ENCODE peak calls at places on chromosome 21, in five cellular contexts. L, H, P, M and Y are unnamed samples.

GRCh38 chr21:45003331-45004058 is 63.7 kb downstream of the SLX9 start:
- DNase-seq in L (peak; percentile 10), M (no peak), P (no peak), H (no peak), Y (peak; percentile 12)

GRCh38 chr21:45982758-45983731 is 1.5 kb downstream of the COL6A1 start:
- DNase-seq in L (peak; percentile 52), M (no peak), H (peak; percentile 47), P (no peak), Y (peak; percentile 12)

GRCh38 chr21:36188081-36188681 is 31.6 kb downstream of the DOP1B start:
- DNase-seq in H (peak; percentile 90), P (no peak), M (peak; percentile 77), L (no peak), Y (peak; percentile 95)

GRCh38 chr21:36966066-36966845 is at the start of gene HLCS:
- DNase-seq in L (peak; percentile 65), P (peak; percentile 36), M (peak; percentile 78), H (peak; percentile 77), Y (peak; percentile 60)

GRCh38 chr21:44495641-44496040 is 40.3 kb downstream of the LRRC3 start:
- DNase-seq in H (no peak), M (no peak), L (no peak), P (no peak), Y (no peak)

GRCh38 chr21:46560568-46561447 is 44.1 kb downstream of the S100B start:
- DNase-seq in P (no peak), L (no peak), H (no peak), M (no peak), Y (no peak)

GRCh38 chr21:44949161-44950015 is 9.6 kb downstream of the SLX9 start:
- DNase-seq in L (peak; percentile 92), P (peak; percentile 76), M (peak; percentile 86), H (peak; percentile 90), Y (peak; percentile 94)

GRCh38 chr21:44706026-44706705 is 5.2 kb downstream of the TSPEAR start:
- DNase-seq in P (no peak), M (no peak), L (no peak), H (no peak), Y (no peak)

GRCh38 chr21:45301521-45302081 is 13.9 kb upstream of the POFUT2 start:
- DNase-seq in H (no peak), P (no peak), M (no peak), L (no peak), Y (no peak)

GRCh38 chr21:25573409-25574206 is 33.7 kb downstream of the MRPL39 start:
- DNase-seq in M (no peak), L (no peak), H (no peak), P (peak; percentile 99), Y (no peak)

GRCh38 chr21:37903396-37903795 is 12.9 kb downstream of the KCNJ6 start:
- DNase-seq in L (no peak), H (no peak), P (no peak), M (no peak), Y (no peak)

GRCh38 chr21:46157396-46157986 is 2.1 kb upstream of the FTCD start:
- DNase-seq in P (no peak), M (no peak), H (no peak), L (peak; percentile 10), Y (no peak)

GRCh38 chr21:26572668-26573381 is at the start of gene CYYR1:
- DNase-seq in P (no peak), M (no peak), L (no peak), H (peak; percentile 46), Y (no peak)

GRCh38 chr21:36461918-36462486 is 17.9 kb downstream of the CLDN14 start:
- DNase-seq in L (no peak), H (peak; percentile 76), P (no peak), M (peak; percentile 66), Y (no peak)

GRCh38 chr21:35508389-35508888 is 459.3 kb upstream of the RUNX1 start:
- DNase-seq in H (peak; percentile 58), L (no peak), P (peak; percentile 65), M (peak; percentile 80), Y (peak; percentile 42)

GRCh38 chr21:41931041-41931451 is 22.8 kb downstream of the C2CD2 start:
- DNase-seq in L (no peak), M (no peak), P (no peak), H (no peak), Y (no peak)

GRCh38 chr21:34020934-34021553 is 52.3 kb upstream of the MRPS6 start:
- DNase-seq in M (no peak), P (no peak), H (no peak), L (no peak), Y (no peak)

GRCh38 chr21:37257967-37258877 is 8.9 kb downstream of the VPS26C start:
- DNase-seq in M (peak; percentile 59), H (peak; percentile 85), P (peak; percentile 36), L (peak; percentile 69), Y (peak; percentile 54)

GRCh38 chr21:46606427-46606813 is 1.5 kb upstream of the S100B start:
- DNase-seq in L (no peak), P (no peak), M (no peak), H (no peak), Y (no peak)

GRCh38 chr21:22561946-22562345 is 1563.7 kb downstream of the NCAM2 start:
- DNase-seq in M (no peak), L (no peak), P (no peak), H (no peak), Y (no peak)

GRCh38 chr21:36664678-36665022 is 34.3 kb upstream of the SIM2 start:
- DNase-seq in M (no peak), L (no peak), H (no peak), P (no peak), Y (peak; percentile 69)

GRCh38 chr21:25980710-25981109 is 189.9 kb downstream of the APP start:
- DNase-seq in M (no peak), L (no peak), P (no peak), H (no peak), Y (no peak)

GRCh38 chr21:44398499-44398898 is 45.1 kb downstream of the TRPM2 start:
- DNase-seq in P (no peak), L (no peak), H (no peak), M (no peak), Y (no peak)

GRCh38 chr21:42225571-42226155 is 6.7 kb downstream of the ABCG1 start:
- DNase-seq in H (no peak), P (no peak), M (no peak), L (no peak), Y (no peak)

GRCh38 chr21:45872902-45873301 is 108.7 kb upstream of the COL6A1 start:
- DNase-seq in L (no peak), H (no peak), P (no peak), M (no peak), Y (no peak)

GRCh38 chr21:45411810-45412206 is 6.8 kb downstream of the COL18A1 start:
- DNase-seq in L (peak; percentile 24), M (no peak), P (no peak), H (no peak), Y (no peak)

GRCh38 chr21:45385549-45386050 is 19.4 kb upstream of the COL18A1 start:
- DNase-seq in M (no peak), H (peak; percentile 40), P (no peak), L (no peak), Y (no peak)

GRCh38 chr21:46078984-46079356 is 18.9 kb upstream of the COL6A2 start:
- DNase-seq in P (no peak), H (no peak), M (no peak), L (no peak), Y (peak; percentile 17)

GRCh38 chr21:33026878-33027400 is 1.2 kb downstream of the OLIG2 start:
- DNase-seq in H (no peak), P (peak; percentile 12), L (no peak), M (no peak), Y (no peak)

GRCh38 chr21:15171546-15171945 is 106.7 kb upstream of the NRIP1 start:
- DNase-seq in H (no peak), P (no peak), L (no peak), M (no peak), Y (no peak)
- H3K27me3 ChIP-seq in H (no peaks in the 10 kb centered on the region), P (no peaks in the 10 kb centered on the region), L (no peaks in the 10 kb centered on the region), M (no peaks in the 10 kb centered on the region), Y (no peaks in the 10 kb centered on the region)

GRCh38 chr21:39388811-39389155 is 39.9 kb upstream of the HMGN1 start:
- DNase-seq in L (no peak), H (no peak), P (no peak), M (no peak), Y (no peak)

GRCh38 chr21:39386194-39386593 is 37.3 kb upstream of the HMGN1 start:
- DNase-seq in P (no peak), H (peak; percentile 65), M (peak; percentile 28), L (peak; percentile 63), Y (no peak)

GRCh38 chr21:39387461-39388037 is 38.7 kb upstream of the HMGN1 start:
- DNase-seq in P (peak; percentile 81), L (peak; percentile 95), M (peak; percentile 89), H (peak; percentile 95), Y (peak; percentile 89)

GRCh38 chr21:39386899-39387298 is 38.0 kb upstream of the HMGN1 start:
- DNase-seq in H (no peak), M (no peak), L (peak; percentile 28), P (no peak), Y (no peak)

DNA sequence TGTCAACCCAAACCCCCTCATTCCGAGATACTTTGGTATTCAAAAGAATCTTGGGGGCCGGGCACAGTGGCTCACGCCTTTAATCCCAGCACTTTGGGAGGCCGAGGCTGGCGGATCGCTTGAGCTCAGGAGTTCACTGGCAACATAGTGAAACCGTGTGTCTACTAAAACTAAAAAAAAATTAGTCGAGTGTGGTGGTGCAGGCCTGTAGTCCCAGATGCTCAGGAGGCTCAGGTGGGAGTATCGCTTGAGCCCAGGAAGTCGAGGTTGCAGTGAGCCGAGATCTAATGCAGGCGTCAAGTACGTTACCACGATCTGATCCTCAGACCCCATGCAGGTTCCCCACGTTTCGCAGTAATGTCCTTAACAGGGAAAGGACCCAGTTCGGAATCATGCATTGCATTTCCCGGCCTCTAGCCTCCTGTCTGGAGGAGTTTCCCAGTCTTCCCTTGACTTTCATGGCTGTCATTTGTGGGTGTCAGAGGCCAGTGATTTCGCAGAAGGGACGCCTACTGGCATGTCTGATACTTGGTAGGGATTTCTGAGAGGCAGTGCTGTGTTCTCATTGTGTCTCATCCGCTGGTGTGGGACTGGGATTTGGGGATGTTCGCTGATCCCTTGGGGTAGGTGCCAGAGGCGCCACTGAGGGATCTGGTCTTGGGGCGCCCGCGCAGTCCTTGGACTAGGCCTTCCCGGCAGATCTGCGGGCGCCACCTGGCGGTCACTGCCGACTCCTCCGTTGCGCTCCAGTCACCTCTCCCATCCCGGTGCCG is 39.3 kb upstream of the HMGN1 start:
- DNase-seq in M (peak; percentile 88), P (peak; percentile 77), H (peak; percentile 93), L (peak; percentile 94), Y (peak; percentile 85)
- TF ChIP-seq POLR2A in M (no peak), P (no peak), H (no peak), L (no peak), Y (no peak)

GRCh38 chr21:40846057-40846456 is 901 bp downstream of the DSCAM start:
- DNase-seq in L (no peak), M (no peak), P (no peak), H (no peak), Y (no peak)
- H3K27me3 ChIP-seq in L (no peaks in the 10 kb centered on the region), M (peaks cover 13% of the 10 kb centered on the region), P (no peaks in the 10 kb centered on the region), H (no peaks in the 10 kb centered on the region), Y (peaks cover 24% of the 10 kb centered on the region)

GRCh38 chr21:29313662-29314408 is 15.1 kb downstream of the BACH1 start:
- DNase-seq in L (no peak), H (no peak), P (no peak), M (no peak), Y (no peak)
- TF ChIP-seq POLR2A in L (no peak), H (no peak), P (peak; percentile 22), M (no peak), Y (no peak)